ENCODE peak calls at places on chromosomes 1 and 21, in five cellular contexts. One of them, this sample, is unnamed.

GRCh38 chr1:165890684-165891083 is 63.3 kb downstream of the UCK2 start:
- DNase-seq in activated CD4-positive, alpha-beta T cell treated with anti-CD3 and anti-CD28 coated beads for 48 hours: no peak
- DNase-seq in heart left ventricle: peak
- DNase-seq in T-helper 9 cell: no peak
- DNase-seq in ecto neural progenitor cell: no peak
- DNase-seq in this sample: peak

GRCh38 chr1:26786437-26787380 is 1.0 kb upstream of the PIGV start:
- DNase-seq in heart left ventricle: peak
- DNase-seq in T-helper 9 cell: no peak
- DNase-seq in ecto neural progenitor cell: peak
- DNase-seq in activated CD4-positive, alpha-beta T cell treated with anti-CD3 and anti-CD28 coated beads for 48 hours: peak
- DNase-seq in this sample: peak

GRCh38 chr1:63624911-63625310 is 31.7 kb downstream of the PGM1 start:
- DNase-seq in heart left ventricle: no peak
- DNase-seq in activated CD4-positive, alpha-beta T cell treated with anti-CD3 and anti-CD28 coated beads for 48 hours: no peak
- DNase-seq in T-helper 9 cell: no peak
- DNase-seq in ecto neural progenitor cell: no peak
- DNase-seq in this sample: no peak

GRCh38 chr1:208044568-208045241 is 133.8 kb upstream of the CD34 start:
- DNase-seq in heart left ventricle: no peak
- DNase-seq in T-helper 9 cell: no peak
- DNase-seq in ecto neural progenitor cell: no peak
- DNase-seq in activated CD4-positive, alpha-beta T cell treated with anti-CD3 and anti-CD28 coated beads for 48 hours: peak
- DNase-seq in this sample: no peak

GRCh38 chr1:182107218-182107617 is 45.7 kb upstream of the ZNF648 start:
- DNase-seq in T-helper 9 cell: no peak
- DNase-seq in heart left ventricle: no peak
- DNase-seq in activated CD4-positive, alpha-beta T cell treated with anti-CD3 and anti-CD28 coated beads for 48 hours: no peak
- DNase-seq in ecto neural progenitor cell: no peak
- DNase-seq in this sample: no peak

GRCh38 chr1:4603317-4604110 is 50.9 kb upstream of the AJAP1 start:
- DNase-seq in heart left ventricle: no peak
- DNase-seq in T-helper 9 cell: no peak
- DNase-seq in ecto neural progenitor cell: no peak
- DNase-seq in activated CD4-positive, alpha-beta T cell treated with anti-CD3 and anti-CD28 coated beads for 48 hours: no peak
- DNase-seq in this sample: no peak

GRCh38 chr1:176555911-176556687 is 93.1 kb downstream of the PAPPA2 start:
- DNase-seq in T-helper 9 cell: no peak
- DNase-seq in ecto neural progenitor cell: no peak
- DNase-seq in activated CD4-positive, alpha-beta T cell treated with anti-CD3 and anti-CD28 coated beads for 48 hours: no peak
- DNase-seq in heart left ventricle: no peak
- DNase-seq in this sample: no peak

GRCh38 chr1:43329995-43330751 is 7.4 kb upstream of the MPL start:
- DNase-seq in T-helper 9 cell: no peak
- DNase-seq in ecto neural progenitor cell: no peak
- DNase-seq in activated CD4-positive, alpha-beta T cell treated with anti-CD3 and anti-CD28 coated beads for 48 hours: peak
- DNase-seq in heart left ventricle: peak
- DNase-seq in this sample: peak

GRCh38 chr1:160078392-160079195 is 2.7 kb upstream of the KCNJ9 start:
- DNase-seq in activated CD4-positive, alpha-beta T cell treated with anti-CD3 and anti-CD28 coated beads for 48 hours: peak
- DNase-seq in heart left ventricle: no peak
- DNase-seq in ecto neural progenitor cell: peak
- DNase-seq in T-helper 9 cell: peak
- DNase-seq in this sample: no peak

GRCh38 chr21:41975391-41976272 is 21.8 kb upstream of the C2CD2 start:
- DNase-seq in activated CD4-positive, alpha-beta T cell treated with anti-CD3 and anti-CD28 coated beads for 48 hours: no peak
- DNase-seq in T-helper 9 cell: no peak
- DNase-seq in heart left ventricle: no peak
- DNase-seq in ecto neural progenitor cell: peak
- DNase-seq in this sample: no peak

GRCh38 chr1:18641005-18641941 is 10.6 kb downstream of the PAX7 start:
- DNase-seq in activated CD4-positive, alpha-beta T cell treated with anti-CD3 and anti-CD28 coated beads for 48 hours: no peak
- DNase-seq in ecto neural progenitor cell: peak
- DNase-seq in heart left ventricle: no peak
- DNase-seq in T-helper 9 cell: no peak
- DNase-seq in this sample: no peak

GRCh38 chr1:246189126-246189525 is 318.0 kb downstream of the SMYD3 start:
- DNase-seq in activated CD4-positive, alpha-beta T cell treated with anti-CD3 and anti-CD28 coated beads for 48 hours: no peak
- DNase-seq in T-helper 9 cell: no peak
- DNase-seq in heart left ventricle: no peak
- DNase-seq in ecto neural progenitor cell: no peak
- DNase-seq in this sample: no peak

GRCh38 chr1:71792264-71792663 is 490.1 kb downstream of the NEGR1 start:
- DNase-seq in activated CD4-positive, alpha-beta T cell treated with anti-CD3 and anti-CD28 coated beads for 48 hours: no peak
- DNase-seq in T-helper 9 cell: no peak
- DNase-seq in ecto neural progenitor cell: no peak
- DNase-seq in heart left ventricle: no peak
- DNase-seq in this sample: no peak

GRCh38 chr1:202213361-202214088 is 19.9 kb downstream of the LGR6 start:
- DNase-seq in heart left ventricle: no peak
- DNase-seq in ecto neural progenitor cell: no peak
- DNase-seq in T-helper 9 cell: no peak
- DNase-seq in activated CD4-positive, alpha-beta T cell treated with anti-CD3 and anti-CD28 coated beads for 48 hours: peak
- DNase-seq in this sample: no peak

GRCh38 chr1:215899901-215900300 is 332.8 kb downstream of the KCTD3 start:
- DNase-seq in activated CD4-positive, alpha-beta T cell treated with anti-CD3 and anti-CD28 coated beads for 48 hours: no peak
- DNase-seq in ecto neural progenitor cell: no peak
- DNase-seq in T-helper 9 cell: no peak
- DNase-seq in heart left ventricle: no peak
- DNase-seq in this sample: no peak

GRCh38 chr1:208047975-208048374 is 137.1 kb upstream of the CD34 start:
- DNase-seq in activated CD4-positive, alpha-beta T cell treated with anti-CD3 and anti-CD28 coated beads for 48 hours: no peak
- DNase-seq in heart left ventricle: peak
- DNase-seq in T-helper 9 cell: no peak
- DNase-seq in ecto neural progenitor cell: no peak
- DNase-seq in this sample: peak

GRCh38 chr1:159205225-159205624 is 550 bp downstream of the ACKR1 start:
- DNase-seq in T-helper 9 cell: no peak
- DNase-seq in ecto neural progenitor cell: no peak
- DNase-seq in activated CD4-positive, alpha-beta T cell treated with anti-CD3 and anti-CD28 coated beads for 48 hours: no peak
- DNase-seq in heart left ventricle: no peak
- DNase-seq in this sample: no peak

GRCh38 chr1:8379513-8380186 is 61.7 kb downstream of the SLC45A1 start:
- DNase-seq in ecto neural progenitor cell: no peak
- DNase-seq in heart left ventricle: no peak
- DNase-seq in activated CD4-positive, alpha-beta T cell treated with anti-CD3 and anti-CD28 coated beads for 48 hours: no peak
- DNase-seq in T-helper 9 cell: no peak
- DNase-seq in this sample: no peak

GRCh38 chr1:186386725-186387383 is 11.2 kb downstream of the ODR4 start:
- DNase-seq in activated CD4-positive, alpha-beta T cell treated with anti-CD3 and anti-CD28 coated beads for 48 hours: no peak
- DNase-seq in ecto neural progenitor cell: no peak
- DNase-seq in T-helper 9 cell: no peak
- DNase-seq in heart left ventricle: no peak
- DNase-seq in this sample: no peak

GRCh38 chr1:187509091-187509490 is 680.3 kb downstream of the PLA2G4A start:
- DNase-seq in activated CD4-positive, alpha-beta T cell treated with anti-CD3 and anti-CD28 coated beads for 48 hours: no peak
- DNase-seq in T-helper 9 cell: no peak
- DNase-seq in heart left ventricle: no peak
- DNase-seq in ecto neural progenitor cell: no peak
- DNase-seq in this sample: no peak

GRCh38 chr1:55694297-55694696 is 479.1 kb upstream of the USP24 start:
- DNase-seq in ecto neural progenitor cell: no peak
- DNase-seq in heart left ventricle: no peak
- DNase-seq in T-helper 9 cell: no peak
- DNase-seq in activated CD4-positive, alpha-beta T cell treated with anti-CD3 and anti-CD28 coated beads for 48 hours: no peak
- DNase-seq in this sample: no peak

GRCh38 chr1:61392417-61393242 is 310.3 kb downstream of the NFIA start:
- DNase-seq in heart left ventricle: no peak
- DNase-seq in activated CD4-positive, alpha-beta T cell treated with anti-CD3 and anti-CD28 coated beads for 48 hours: no peak
- DNase-seq in ecto neural progenitor cell: no peak
- DNase-seq in T-helper 9 cell: no peak
- DNase-seq in this sample: no peak